ENCODE peak calls at places on chromosomes 2 and 18, in eight cellular contexts. P is NB4, C is endothelial cell, V is GM06990, L is IMR-90, M is mesothelial cell of epicardium, D is neural progenitor cell, Q is activated B cell treated with CpG ODN at 0.5 μM for 24 hours. J is an unnamed sample.

GRCh38 chr2:201768918-201769317 is 11.8 kb downstream of the ALS2 start:
- DNase-seq in P (no peak), C (no peak), V (no peak), L (peak), M (no peak), D (no peak), Q (no peak), J (no peak)

GRCh38 chr2:199757466-199757865 is 93.5 kb downstream of the FTCDNL1 start:
- DNase-seq in P (no peak), C (no peak), V (no peak), L (no peak), M (no peak), D (no peak), Q (no peak), J (no peak)

GRCh38 chr2:27095427-27095744 is 8.8 kb downstream of the KHK start:
- DNase-seq in P (no peak), C (no peak), V (no peak), L (no peak), M (no peak), D (no peak), Q (no peak), J (no peak)

GRCh38 chr18:24014986-24015896 is 687 bp downstream of the TTC39C start:
- DNase-seq in P (peak), C (peak), V (peak), L (peak), M (peak), D (peak), Q (peak), J (no peak)

GRCh38 chr18:9091066-9091476 is 11.4 kb upstream of the NDUFV2 start:
- DNase-seq in P (no peak), C (no peak), V (no peak), L (no peak), M (no peak), D (no peak), Q (no peak), J (no peak)

GRCh38 chr2:234853739-234854138 is 98.1 kb upstream of the SH3BP4 start:
- DNase-seq in P (no peak), C (no peak), V (no peak), L (peak), M (no peak), D (no peak), Q (no peak), J (no peak)

GRCh38 chr2:121242175-121242875 is 42.7 kb downstream of the TFCP2L1 start:
- DNase-seq in P (no peak), C (no peak), V (no peak), L (no peak), M (no peak), D (no peak), Q (no peak), J (no peak)

GRCh38 chr2:32712870-32713269 is 85.0 kb downstream of the TTC27 start:
- DNase-seq in P (no peak), C (no peak), V (no peak), L (peak), M (no peak), D (no peak), Q (no peak), J (no peak)

GRCh38 chr18:48230459-48231113 is 178.6 kb downstream of the ZBTB7C start:
- DNase-seq in P (peak), C (peak), V (no peak), L (peak), M (no peak), D (peak), Q (no peak), J (peak)

GRCh38 chr2:14194233-14194632 is 438.3 kb upstream of the LRATD1 start:
- DNase-seq in P (no peak), C (no peak), V (no peak), L (no peak), M (no peak), D (no peak), Q (no peak), J (no peak)

GRCh38 chr18:58859935-58860334 is 4.7 kb upstream of the ZNF532 start:
- DNase-seq in P (no peak), C (no peak), V (no peak), L (no peak), M (no peak), D (peak), Q (no peak), J (no peak)

GRCh38 chr2:239184179-239184578 is 216.6 kb downstream of the HDAC4 start:
- DNase-seq in P (no peak), C (no peak), V (no peak), L (no peak), M (no peak), D (no peak), Q (no peak), J (no peak)

GRCh38 chr2:8517850-8518480 is 163.9 kb upstream of the ID2 start:
- DNase-seq in P (no peak), C (no peak), V (no peak), L (no peak), M (no peak), D (peak), Q (no peak), J (no peak)

GRCh38 chr2:211665299-211665698 is 873.3 kb downstream of the ERBB4 start:
- DNase-seq in P (no peak), C (no peak), V (no peak), L (no peak), M (no peak), D (no peak), Q (no peak), J (no peak)

GRCh38 chr2:68901199-68901515 is 30.0 kb upstream of the BMP10 start:
- DNase-seq in P (peak), C (no peak), V (no peak), L (peak), M (no peak), D (peak), Q (no peak), J (no peak)

GRCh38 chr2:23609254-23609653 is 224.3 kb downstream of the KLHL29 start:
- DNase-seq in P (no peak), C (no peak), V (no peak), L (no peak), M (no peak), D (no peak), Q (no peak), J (no peak)

GRCh38 chr2:10931710-10932255 is 20.0 kb downstream of the KCNF1 start:
- DNase-seq in P (no peak), C (no peak), V (no peak), L (peak), M (no peak), D (no peak), Q (no peak), J (no peak)

GRCh38 chr2:7009207-7009911 is 92.1 kb downstream of the RNF144A start:
- DNase-seq in P (no peak), C (no peak), V (no peak), L (no peak), M (no peak), D (no peak), Q (no peak), J (no peak)

GRCh38 chr2:3805120-3805519 is 101.7 kb downstream of the DCDC2C start:
- DNase-seq in P (peak), C (peak), V (no peak), L (no peak), M (no peak), D (peak), Q (no peak), J (no peak)

GRCh38 chr18:49619792-49620191 is 57.9 kb downstream of the LIPG start:
- DNase-seq in P (no peak), C (no peak), V (no peak), L (no peak), M (no peak), D (no peak), Q (no peak), J (no peak)

GRCh38 chr2:34567128-34567527 is 968.0 kb upstream of the FAM98A start:
- DNase-seq in P (no peak), C (no peak), V (no peak), L (no peak), M (no peak), D (no peak), Q (no peak), J (no peak)

GRCh38 chr2:121617042-121617599 is 32.1 kb downstream of the CLASP1 start:
- DNase-seq in P (no peak), C (no peak), V (peak), L (peak), M (no peak), D (peak), Q (no peak), J (no peak)

GRCh38 chr2:241129086-241129871 is 20.0 kb downstream of the PASK start:
- DNase-seq in P (no peak), C (no peak), V (peak), L (no peak), M (no peak), D (no peak), Q (no peak), J (no peak)

GRCh38 chr18:2337552-2338141 is 233.7 kb downstream of the METTL4 start:
- DNase-seq in P (peak), C (peak), V (no peak), L (peak), M (no peak), D (peak), Q (no peak), J (no peak)

GRCh38 chr18:35619468-35619867 is 37.9 kb downstream of the GALNT1 start:
- DNase-seq in P (no peak), C (no peak), V (no peak), L (no peak), M (no peak), D (no peak), Q (no peak), J (no peak)

GRCh38 chr2:226211439-226211838 is 588.2 kb downstream of the IRS1 start:
- DNase-seq in P (no peak), C (no peak), V (no peak), L (peak), M (no peak), D (no peak), Q (no peak), J (no peak)

GRCh38 chr2:47160207-47160606 is 5.1 kb upstream of the STPG4 start:
- DNase-seq in P (no peak), C (no peak), V (no peak), L (no peak), M (no peak), D (no peak), Q (no peak), J (no peak)

GRCh38 chr2:119517433-119517832 is 6.8 kb downstream of the SCTR start:
- DNase-seq in P (peak), C (peak), V (no peak), L (peak), M (no peak), D (peak), Q (no peak), J (no peak)

GRCh38 chr2:10030311-10030736 is 13.0 kb upstream of the KLF11 start:
- DNase-seq in P (no peak), C (no peak), V (no peak), L (no peak), M (no peak), D (no peak), Q (no peak), J (no peak)

GRCh38 chr2:144421606-144422510 is 98.1 kb downstream of the ZEB2 start:
- DNase-seq in P (no peak), C (no peak), V (no peak), L (no peak), M (no peak), D (no peak), Q (no peak), J (no peak)

GRCh38 chr2:25230626-25231311 is 62.4 kb upstream of the POMC start:
- DNase-seq in P (no peak), C (no peak), V (no peak), L (no peak), M (no peak), D (no peak), Q (no peak), J (no peak)

GRCh38 chr2:25230128-25230527 is 61.7 kb upstream of the POMC start:
- DNase-seq in P (no peak), C (no peak), V (no peak), L (no peak), M (no peak), D (no peak), Q (no peak), J (no peak)

GRCh38 chr2:25227576-25227975 is 59.2 kb upstream of the POMC start:
- DNase-seq in P (no peak), C (no peak), V (no peak), L (no peak), M (no peak), D (peak), Q (no peak), J (no peak)

GRCh38 chr2:25226827-25227226 is 58.4 kb upstream of the POMC start:
- DNase-seq in P (no peak), C (no peak), V (no peak), L (no peak), M (no peak), D (no peak), Q (no peak), J (no peak)

DNA sequence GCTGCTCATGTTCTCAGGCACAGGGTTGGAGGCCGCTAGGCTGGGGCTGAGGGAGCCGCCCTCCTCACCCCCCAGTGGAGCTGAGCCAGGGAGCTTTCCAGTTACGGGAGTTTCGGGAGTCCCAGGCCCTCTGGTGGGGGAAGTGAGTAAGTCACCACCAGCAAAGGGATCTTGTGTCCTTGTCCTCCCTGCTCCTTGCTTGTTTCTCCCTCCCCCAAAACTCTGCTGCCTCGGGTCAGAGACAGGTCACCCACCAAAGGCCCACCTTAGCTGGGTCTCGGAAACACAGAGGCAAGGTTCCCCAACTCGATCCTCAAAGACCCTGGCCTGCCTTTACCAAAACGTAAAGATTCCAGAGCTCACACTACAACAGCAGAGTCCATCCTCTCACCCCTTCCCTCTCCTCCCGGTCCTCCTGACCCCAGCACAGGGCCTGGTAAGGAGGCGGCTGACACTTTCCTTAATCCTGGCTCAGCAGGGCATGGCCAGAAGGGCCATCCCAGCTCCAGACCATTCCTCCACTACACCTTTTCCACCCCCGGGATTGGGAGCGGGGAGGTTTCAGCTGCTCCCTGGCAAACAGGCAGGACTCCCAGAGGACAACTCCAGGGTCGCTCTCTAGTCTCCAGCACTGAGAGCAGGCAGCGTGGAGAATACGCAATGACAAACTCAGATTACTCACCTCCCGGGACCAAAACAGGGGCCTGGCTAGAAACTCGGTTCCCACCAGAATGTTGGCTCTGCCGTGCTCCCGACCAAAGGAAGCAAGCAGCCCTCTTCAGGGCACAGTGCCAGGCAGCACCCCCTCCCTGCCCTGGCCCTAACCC is 60.7 kb upstream of the POMC start:
- DNase-seq in P (peak), C (peak), V (no peak), L (peak), M (no peak), D (peak), Q (no peak), J (peak)
- TF ChIP-seq CTCF in P (peak), C (peak), V (peak), L (peak), M (peak), D (peak), Q (no peak), J (peak)

GRCh38 chr2:156110890-156111289 is 221.6 kb downstream of the NR4A2 start:
- DNase-seq in P (peak), C (peak), V (peak), L (no peak), M (no peak), D (peak), Q (peak), J (peak)
- TF ChIP-seq CTCF in P (peak), C (no peak), V (peak), L (no peak), M (no peak), D (peak), Q (no peak), J (peak)

GRCh38 chr2:62375051-62375450 is 130.9 kb downstream of the TMEM17 start:
- DNase-seq in P (no peak), C (no peak), V (no peak), L (no peak), M (no peak), D (no peak), Q (no peak), J (no peak)
- TF ChIP-seq CTCF in P (no peak), C (no peak), V (no peak), L (no peak), M (no peak), D (no peak), Q (no peak), J (no peak)

DNA sequence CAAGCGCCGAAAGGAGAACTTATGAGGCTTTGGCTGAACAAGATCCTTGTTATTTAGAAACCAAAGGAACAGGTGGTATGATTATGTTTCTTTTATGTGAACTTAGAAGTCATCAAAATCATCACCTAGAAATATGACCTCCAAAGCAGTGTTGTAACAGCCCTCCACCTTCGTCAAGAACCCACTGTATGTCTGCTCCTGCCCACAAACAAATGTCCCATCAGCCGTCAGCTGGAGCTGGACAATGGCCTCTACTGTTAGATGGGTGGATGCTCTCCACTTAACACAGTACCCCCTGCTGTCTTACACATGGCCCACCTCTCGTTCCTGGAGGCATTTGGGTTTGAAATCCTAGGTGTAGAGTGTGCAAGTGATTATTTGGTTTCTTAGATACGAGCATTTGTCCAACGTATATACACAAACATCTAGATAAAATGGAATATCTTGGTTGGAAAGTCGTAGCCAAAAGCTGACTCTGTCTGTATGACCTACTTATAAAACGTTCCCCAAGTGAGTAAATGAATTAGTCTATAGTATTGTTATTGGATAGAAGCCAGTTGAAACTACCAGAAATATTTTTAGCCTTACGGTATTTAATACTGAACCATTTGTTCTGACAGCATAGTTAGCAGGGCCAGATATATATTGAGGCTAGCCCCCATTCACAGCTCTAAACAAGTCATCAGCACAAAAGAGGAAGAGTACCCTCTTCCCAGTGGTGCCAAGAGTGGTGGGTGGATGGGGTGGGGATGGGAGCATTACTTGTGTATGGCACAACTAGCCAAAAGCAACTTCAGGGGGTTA is 113.1 kb downstream of the CRIM1 start:
- DNase-seq in P (no peak), C (no peak), V (no peak), L (peak), M (no peak), D (no peak), Q (no peak), J (no peak)
- TF ChIP-seq CTCF in P (no peak), C (no peak), V (no peak), L (peak), M (no peak), D (no peak), Q (no peak), J (no peak)

GRCh38 chr2:90207454-90208058 is 1516.1 kb downstream of the RPIA start:
- DNase-seq in P (peak), C (no peak), V (no peak), L (no peak), M (no peak), D (no peak), Q (no peak), J (no peak)
- TF ChIP-seq CTCF in P (peak), C (no peak), V (peak), L (no peak), M (no peak), D (peak), Q (no peak), J (peak)

GRCh38 chr2:206696910-206697309 is 21.3 kb downstream of the DYTN start:
- DNase-seq in P (no peak), C (no peak), V (no peak), L (no peak), M (no peak), D (no peak), Q (no peak), J (no peak)
- TF ChIP-seq CTCF in P (no peak), C (no peak), V (no peak), L (no peak), M (no peak), D (no peak), Q (no peak), J (no peak)